ENCODE peak calls at places on chromosome 16, in five cellular contexts. A is GM12878, S is epithelial cell of esophagus, U is H9, E is IMR-90. R is an unnamed sample.

GRCh38 chr16:76650579-76650978 is 373.4 kb downstream of the CNTNAP4 start:
- DNase-seq in A (no peak), S (peak; percentile 69), U (no peak), E (no peak), R (no peak)

GRCh38 chr16:89431158-89431584 is 59.2 kb downstream of the ANKRD11 start:
- DNase-seq in A (no peak), S (peak; percentile 69), U (no peak), E (peak; percentile 96), R (no peak)

GRCh38 chr16:46629331-46629843 is 8.2 kb upstream of the SHCBP1 start:
- DNase-seq in A (no peak), S (peak; percentile 42), U (peak; percentile 63), E (peak; percentile 60), R (peak; percentile 25)

GRCh38 chr16:2520097-2520783 is at the start of gene AMDHD2:
- DNase-seq in A (peak; percentile 34), S (peak; percentile 92), U (peak; percentile 89), E (peak; percentile 89), R (peak; percentile 99)

GRCh38 chr16:48112603-48113400 is 43.0 kb downstream of the ABCC12 start:
- DNase-seq in A (no peak), S (no peak), U (no peak), E (no peak), R (no peak)

GRCh38 chr16:17177242-17177967 is 293.4 kb downstream of the XYLT1 start:
- DNase-seq in A (no peak), S (peak; percentile 41), U (no peak), E (peak; percentile 68), R (no peak)

GRCh38 chr16:76943936-76944335 is 247.1 kb upstream of the MON1B start:
- DNase-seq in A (no peak), S (no peak), U (no peak), E (no peak), R (no peak)

GRCh38 chr16:21072976-21073375 is 77.7 kb downstream of the DNAH3 start:
- DNase-seq in A (no peak), S (no peak), U (no peak), E (no peak), R (no peak)

GRCh38 chr16:3021449-3022207 is 1.5 kb downstream of the TNFRSF12A start:
- DNase-seq in A (no peak), S (peak; percentile 97), U (peak; percentile 80), E (peak; percentile 94), R (peak; percentile 87)

GRCh38 chr16:15521758-15522509 is 87.5 kb downstream of the BMERB1 start:
- DNase-seq in A (no peak), S (no peak), U (no peak), E (no peak), R (no peak)

GRCh38 chr16:4801962-4802658 is at the start of gene ROGDI:
- DNase-seq in A (no peak), S (peak; percentile 91), U (peak; percentile 95), E (peak; percentile 12), R (peak; percentile 88)

GRCh38 chr16:14486520-14487303 is 143.3 kb downstream of the PARN start:
- DNase-seq in A (no peak), S (peak; percentile 92), U (peak; percentile 49), E (peak; percentile 94), R (no peak)

GRCh38 chr16:22728167-22728836 is 85.7 kb upstream of the HS3ST2 start:
- DNase-seq in A (no peak), S (no peak), U (no peak), E (no peak), R (no peak)

GRCh38 chr16:87648236-87648635 is 45.9 kb downstream of the JPH3 start:
- DNase-seq in A (no peak), S (no peak), U (no peak), E (no peak), R (no peak)

GRCh38 chr16:46962629-46963028 is 10.8 kb downstream of the DNAJA2 start:
- DNase-seq in A (no peak), S (no peak), U (no peak), E (no peak), R (no peak)

GRCh38 chr16:11757671-11758545 is 15.3 kb upstream of the TXNDC11 start:
- DNase-seq in A (no peak), S (no peak), U (no peak), E (peak; percentile 70), R (no peak)

GRCh38 chr16:68434654-68435210 is 13.6 kb downstream of the SMPD3 start:
- DNase-seq in A (no peak), S (peak; percentile 55), U (no peak), E (no peak), R (no peak)

GRCh38 chr16:52492789-52493357 is 54.1 kb downstream of the TOX3 start:
- DNase-seq in A (peak; percentile 24), S (no peak), U (no peak), E (no peak), R (peak; percentile 16)

GRCh38 chr16:70375636-70376611 is 29.2 kb downstream of the DDX19A start:
- DNase-seq in A (no peak), S (no peak), U (no peak), E (no peak), R (no peak)

GRCh38 chr16:12958366-12958765 is 57.0 kb downstream of the SHISA9 start:
- DNase-seq in A (no peak), S (no peak), U (no peak), E (no peak), R (no peak)

GRCh38 chr16:79009911-79010310 is 590.6 kb downstream of the MAF start:
- DNase-seq in A (no peak), S (no peak), U (no peak), E (no peak), R (no peak)

GRCh38 chr16:88749358-88749757 is 35.7 kb downstream of the PIEZO1 start:
- DNase-seq in A (no peak), S (no peak), U (no peak), E (no peak), R (no peak)

GRCh38 chr16:81313731-81314602 is 795 bp upstream of the GAN start:
- DNase-seq in A (no peak), S (no peak), U (peak; percentile 69), E (no peak), R (no peak)

GRCh38 chr16:69476920-69477418 is 52.5 kb downstream of the CYB5B start:
- DNase-seq in A (no peak), S (peak; percentile 63), U (no peak), E (peak; percentile 97), R (no peak)

GRCh38 chr16:1151424-1152122 is 1.3 kb upstream of the CACNA1H start:
- DNase-seq in A (no peak), S (no peak), U (no peak), E (no peak), R (no peak)

GRCh38 chr16:1154291-1154886 is 1.5 kb downstream of the CACNA1H start:
- DNase-seq in A (no peak), S (no peak), U (no peak), E (no peak), R (no peak)

GRCh38 chr16:1152123-1152638 is 725 bp upstream of the CACNA1H start:
- DNase-seq in A (no peak), S (no peak), U (peak; percentile 65), E (no peak), R (no peak)

GRCh38 chr16:1153480-1154160 is 714 bp downstream of the CACNA1H start:
- DNase-seq in A (no peak), S (no peak), U (no peak), E (no peak), R (no peak)

GRCh38 chr16:1152651-1153259 is at the start of gene CACNA1H:
- DNase-seq in A (no peak), S (no peak), U (peak; percentile 53), E (no peak), R (peak; percentile 82)
- TF ChIP-seq CTCF in A (no peak), S (no peak), U (peak; percentile 66), E (peak; percentile 24), R (no peak)

GRCh38 chr16:27973678-27974077 is 89.8 kb downstream of the GSG1L start:
- DNase-seq in A (no peak), S (no peak), U (no peak), E (no peak), R (no peak)
- TF ChIP-seq CTCF in A (peak; percentile 18), S (no peak), U (peak; percentile 37), E (no peak), R (no peak)

GRCh38 chr16:57863434-57864160 is 61.3 kb upstream of the KIFC3 start:
- DNase-seq in A (no peak), S (peak; percentile 74), U (peak; percentile 69), E (peak; percentile 79), R (no peak)

GRCh38 chr16:57862698-57863433 is 60.6 kb upstream of the KIFC3 start:
- DNase-seq in A (no peak), S (no peak), U (peak; percentile 44), E (no peak), R (no peak)

GRCh38 chr16:57855188-57855587 is 52.9 kb upstream of the KIFC3 start:
- DNase-seq in A (no peak), S (no peak), U (no peak), E (no peak), R (no peak)

GRCh38 chr16:57858635-57859034 is 56.3 kb upstream of the KIFC3 start:
- DNase-seq in A (no peak), S (no peak), U (no peak), E (no peak), R (no peak)

GRCh38 chr16:57859331-57859730 is 57.0 kb upstream of the KIFC3 start:
- DNase-seq in A (no peak), S (peak; percentile 24), U (no peak), E (peak; percentile 34), R (no peak)
- TF ChIP-seq CTCF in A (peak; percentile 21), S (peak; percentile 14), U (peak; percentile 60), E (peak; percentile 38), R (peak; percentile 15)

DNA sequence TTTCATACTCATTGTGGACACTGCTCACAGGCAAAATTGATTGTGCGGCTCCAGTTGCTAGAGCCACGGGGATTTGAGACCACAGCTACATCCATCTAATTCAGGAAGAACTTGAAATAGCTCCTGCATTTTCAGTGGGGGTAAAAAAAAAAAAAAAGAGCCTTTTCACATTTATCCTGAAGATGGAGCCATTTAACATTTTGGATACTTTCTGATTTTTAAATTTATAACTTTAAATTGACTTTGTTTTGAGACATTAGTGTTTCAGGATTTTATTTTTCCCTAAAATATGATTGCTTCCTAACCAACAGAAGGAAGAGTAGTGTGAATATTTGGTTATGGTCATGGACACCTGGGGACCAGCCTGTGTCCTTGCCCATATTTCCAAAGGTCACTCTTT is 1080.2 kb upstream of the EEF2KMT start:
- DNase-seq in A (no peak), S (no peak), U (no peak), E (no peak), R (no peak)
- TF ChIP-seq CTCF in A (no peak), S (no peak), U (peak; percentile 50), E (no peak), R (no peak)

DNA sequence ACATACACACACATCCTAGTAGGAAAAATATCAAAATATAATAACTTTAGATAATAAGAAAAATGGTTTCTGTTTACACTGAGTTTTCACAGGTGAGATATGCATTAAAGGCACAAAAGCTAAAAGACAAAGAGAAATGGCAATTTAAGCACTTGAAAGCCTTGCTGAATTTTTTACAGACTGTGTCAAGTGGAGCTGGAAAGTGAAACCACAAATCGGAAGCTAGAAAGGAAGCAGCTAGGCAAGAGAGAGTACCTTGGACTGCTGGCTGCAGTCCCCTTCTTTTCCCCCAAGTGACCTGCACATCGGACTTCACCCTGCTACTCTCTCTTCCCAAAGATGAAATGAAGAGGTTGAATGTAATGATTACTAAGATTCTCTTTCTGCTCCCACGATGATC is 135.1 kb downstream of the CDH13 start:
- DNase-seq in A (no peak), S (no peak), U (no peak), E (peak; percentile 38), R (no peak)
- TF ChIP-seq CTCF in A (no peak), S (no peak), U (no peak), E (no peak), R (no peak)

R was measured in GM13977.